ENCODE peak calls at places on chromosomes 1 and 21, in four cellular contexts. T is transverse colon, S is breast epithelium, J is A549. U is an unnamed sample.

GRCh38 chr1:116166011-116166571 is 54.9 kb downstream of the MAB21L3 start:
- DNase-seq in T (no peak), J (no peak), S (no peak), U (no peak)

GRCh38 chr21:39938086-39938611 is 70.9 kb downstream of the PCP4 start:
- DNase-seq in S (no peak), J (no peak), T (no peak), U (no peak)

GRCh38 chr1:164731161-164731747 is 172.3 kb downstream of the PBX1 start:
- DNase-seq in T (no peak), S (no peak), J (no peak), U (no peak)

GRCh38 chr1:29548091-29548490 is 311.8 kb downstream of the PTPRU start:
- DNase-seq in J (no peak), S (no peak), T (no peak), U (no peak)

GRCh38 chr1:157377216-157377821 is 175.0 kb downstream of the FCRL5 start:
- DNase-seq in T (peak), J (no peak), S (no peak), U (no peak)

GRCh38 chr1:218402771-218403110 is 57.6 kb downstream of the TGFB2 start:
- DNase-seq in J (no peak), S (no peak), T (no peak), U (no peak)

GRCh38 chr1:235708390-235708962 is 58.9 kb upstream of the GNG4 start:
- DNase-seq in S (no peak), J (peak), T (no peak), U (peak)

GRCh38 chr1:26391450-26391849 is 18.9 kb upstream of the ZNF683 start:
- DNase-seq in J (peak), S (no peak), T (no peak), U (peak)

GRCh38 chr1:115411388-115412063 is 73.5 kb upstream of the NGF start:
- DNase-seq in J (no peak), T (no peak), S (no peak), U (no peak)

GRCh38 chr21:43703068-43703880 is 15.7 kb upstream of the PDXK start:
- DNase-seq in T (peak), J (no peak), S (no peak), U (peak)

GRCh38 chr1:11800756-11801433 is 4.9 kb downstream of the MTHFR start:
- DNase-seq in J (no peak), S (no peak), T (no peak), U (no peak)

GRCh38 chr1:28244549-28245251 is 8.8 kb downstream of the ATP5IF1 start:
- DNase-seq in T (peak), S (no peak), J (no peak), U (no peak)

GRCh38 chr1:35369922-35370671 is 101.6 kb downstream of the ZMYM4 start:
- DNase-seq in J (no peak), T (peak), S (no peak), U (no peak)

GRCh38 chr1:116515702-116516101 is 55.1 kb downstream of the CD58 start:
- DNase-seq in T (no peak), J (no peak), S (no peak), U (peak)

GRCh38 chr1:98314591-98314990 is 346.9 kb upstream of the SNX7 start:
- DNase-seq in T (no peak), S (no peak), J (no peak), U (no peak)

GRCh38 chr1:234484218-234484617 is 5.2 kb upstream of the TARBP1 start:
- DNase-seq in S (no peak), T (no peak), J (no peak), U (no peak)

GRCh38 chr1:33866286-33866685 is 2.4 kb downstream of the HMGB4 start:
- DNase-seq in T (no peak), J (no peak), S (no peak), U (no peak)

GRCh38 chr1:247373721-247374141 is 42.1 kb upstream of the ZNF496 start:
- DNase-seq in S (no peak), J (no peak), T (peak), U (peak)
- TF ChIP-seq CTCF in S (peak), J (no peak), T (peak), U (peak)

GRCh38 chr1:22039594-22040347 is 12.7 kb upstream of the CDC42 start:
- DNase-seq in J (no peak), T (peak), S (no peak), U (peak)
- TF ChIP-seq POLR2A in J (no peak), T (no peak), S (no peak), U (no peak)

GRCh38 chr1:88549536-88549935 is 134.5 kb upstream of the PKN2 start:
- DNase-seq in J (no peak), T (no peak), S (no peak), U (no peak)
- TF ChIP-seq CTCF in J (peak), T (peak), S (no peak), U (no peak)

GRCh38 chr1:173476664-173477285 is 360 bp upstream of the PRDX6 start:
- DNase-seq in S (peak), T (peak), J (peak), U (peak)
- TF ChIP-seq POLR2A in S (no peak), T (peak), J (peak), U (peak)

GRCh38 chr1:22818061-22818770 is 107.6 kb downstream of the EPHB2 start:
- DNase-seq in J (no peak), T (no peak), S (no peak), U (no peak)
- TF ChIP-seq CTCF in J (no peak), T (no peak), S (no peak), U (no peak)

GRCh38 chr21:45074048-45074817 is at the start of gene ADARB1:
- DNase-seq in T (peak), S (peak), J (peak), U (peak)
- TF ChIP-seq POLR2A in T (no peak), S (no peak), J (peak), U (no peak)

GRCh38 chr1:10564063-10564462 is 89.3 kb downstream of the PEX14 start:
- DNase-seq in J (no peak), T (no peak), S (no peak), U (no peak)

GRCh38 chr1:10561497-10561896 is 86.7 kb downstream of the PEX14 start:
- DNase-seq in J (no peak), S (no peak), T (no peak), U (no peak)

GRCh38 chr1:10559386-10559785 is 84.6 kb downstream of the PEX14 start:
- DNase-seq in J (no peak), T (no peak), S (no peak), U (no peak)

GRCh38 chr1:10557714-10558113 is 83.0 kb downstream of the PEX14 start:
- DNase-seq in J (no peak), S (no peak), T (no peak), U (no peak)

DNA sequence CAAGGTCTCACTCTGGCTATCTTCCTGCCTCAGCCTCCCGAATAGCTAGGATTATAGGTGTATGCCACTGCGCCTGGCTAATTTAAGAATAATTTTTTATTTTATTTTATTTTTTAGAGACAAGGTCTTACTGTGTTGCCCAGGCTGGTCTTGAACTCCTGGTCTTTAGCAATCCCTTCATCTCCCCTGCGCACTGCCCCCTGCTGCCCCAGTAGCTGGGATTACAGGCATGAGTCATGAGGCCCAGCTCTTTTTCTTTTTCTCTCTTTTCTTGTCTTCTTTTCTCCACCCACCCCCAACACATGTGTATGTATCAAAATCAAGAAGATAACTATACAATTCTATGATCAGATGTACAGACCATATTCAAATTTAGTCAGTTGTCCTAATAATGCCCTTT is 87.2 kb downstream of the PEX14 start:
- DNase-seq in J (no peak), T (no peak), S (no peak), U (no peak)
- TF ChIP-seq CTCF in J (no peak), T (no peak), S (no peak), U (no peak)